ENCODE peak calls at places on chromosome 3, in six cellular contexts. M is AG10803, F is MM.1S, T is choroid plexus epithelial cell, U is upper lobe of right lung, A is neural crest cell. L is an unnamed sample.

GRCh38 chr3:118436863-118437262 is 597.8 kb downstream of the IGSF11 start:
- DNase-seq in M (no peak), F (no peak), T (no peak), U (no peak), A (no peak), L (no peak)

GRCh38 chr3:175851541-175851940 is 992.4 kb downstream of the NAALADL2 start:
- DNase-seq in M (no peak), F (no peak), T (no peak), U (no peak), A (no peak), L (no peak)

GRCh38 chr3:81581966-81582599 is 179.4 kb downstream of the GBE1 start:
- DNase-seq in M (peak), F (peak), T (peak), U (no peak), A (peak), L (peak)

GRCh38 chr3:15064835-15065549 is at the start of gene MRPS25:
- DNase-seq in M (peak), F (peak), T (peak), U (peak), A (peak), L (peak)

GRCh38 chr3:186640473-186640818 is 247 bp downstream of the FETUB start:
- DNase-seq in M (no peak), F (no peak), T (peak), U (no peak), A (peak), L (no peak)

GRCh38 chr3:154356009-154356408 is 31.7 kb upstream of the DHX36 start:
- DNase-seq in M (no peak), F (no peak), T (no peak), U (no peak), A (no peak), L (no peak)

GRCh38 chr3:87755852-87756251 is 303.0 kb downstream of the CGGBP1 start:
- DNase-seq in M (no peak), F (no peak), T (no peak), U (no peak), A (no peak), L (no peak)

GRCh38 chr3:147521646-147522045 is 112.5 kb downstream of the ZIC1 start:
- DNase-seq in M (peak), F (no peak), T (peak), U (no peak), A (no peak), L (no peak)

GRCh38 chr3:187230011-187230410 is 32.7 kb downstream of the RTP1 start:
- DNase-seq in M (peak), F (no peak), T (no peak), U (no peak), A (no peak), L (no peak)

GRCh38 chr3:100080573-100080972 is 33.7 kb downstream of the FILIP1L start:
- DNase-seq in M (no peak), F (no peak), T (no peak), U (no peak), A (no peak), L (no peak)

GRCh38 chr3:38151667-38152265 is 13.3 kb downstream of the MYD88 start:
- DNase-seq in M (no peak), F (no peak), T (no peak), U (no peak), A (no peak), L (no peak)

GRCh38 chr3:17412950-17413530 is 329.4 kb downstream of the TBC1D5 start:
- DNase-seq in M (peak), F (peak), T (peak), U (no peak), A (no peak), L (peak)

GRCh38 chr3:127646501-127647046 is 17.6 kb downstream of the PODXL2 start:
- DNase-seq in M (no peak), F (no peak), T (no peak), U (no peak), A (no peak), L (no peak)

GRCh38 chr3:113844622-113845222 is 6.1 kb downstream of the GRAMD1C start:
- DNase-seq in M (peak), F (peak), T (peak), U (no peak), A (no peak), L (peak)

GRCh38 chr3:29152379-29152778 is 128.5 kb upstream of the RBMS3 start:
- DNase-seq in M (no peak), F (no peak), T (peak), U (no peak), A (peak), L (no peak)

GRCh38 chr3:107392549-107393165 is 15.4 kb downstream of the CCDC54 start:
- DNase-seq in M (peak), F (no peak), T (peak), U (no peak), A (no peak), L (no peak)

GRCh38 chr3:74273555-74274402 is 340.7 kb downstream of the CNTN3 start:
- DNase-seq in M (no peak), F (no peak), T (no peak), U (no peak), A (no peak), L (no peak)

GRCh38 chr3:9769426-9770275 is at the start of gene CAMK1:
- DNase-seq in M (peak), F (peak), T (peak), U (peak), A (peak), L (peak)

GRCh38 chr3:61858054-61858453 is 296.7 kb downstream of the PTPRG start:
- DNase-seq in M (peak), F (no peak), T (peak), U (no peak), A (no peak), L (no peak)

GRCh38 chr3:178255315-178255714 is 280.9 kb upstream of the KCNMB2 start:
- DNase-seq in M (peak), F (no peak), T (peak), U (no peak), A (no peak), L (no peak)

GRCh38 chr3:197706658-197707057 is 30.0 kb downstream of the RUBCN start:
- DNase-seq in M (no peak), F (no peak), T (no peak), U (no peak), A (no peak), L (no peak)

GRCh38 chr3:70614111-70614510 is 301.7 kb upstream of the MDFIC2 start:
- DNase-seq in M (no peak), F (no peak), T (no peak), U (no peak), A (no peak), L (no peak)

GRCh38 chr3:168546707-168547106 is 451.0 kb upstream of the GOLIM4 start:
- DNase-seq in M (no peak), F (no peak), T (no peak), U (no peak), A (no peak), L (no peak)

GRCh38 chr3:34998905-34999304 is 640.4 kb upstream of the ARPP21 start:
- DNase-seq in M (no peak), F (no peak), T (peak), U (no peak), A (no peak), L (no peak)

DNA sequence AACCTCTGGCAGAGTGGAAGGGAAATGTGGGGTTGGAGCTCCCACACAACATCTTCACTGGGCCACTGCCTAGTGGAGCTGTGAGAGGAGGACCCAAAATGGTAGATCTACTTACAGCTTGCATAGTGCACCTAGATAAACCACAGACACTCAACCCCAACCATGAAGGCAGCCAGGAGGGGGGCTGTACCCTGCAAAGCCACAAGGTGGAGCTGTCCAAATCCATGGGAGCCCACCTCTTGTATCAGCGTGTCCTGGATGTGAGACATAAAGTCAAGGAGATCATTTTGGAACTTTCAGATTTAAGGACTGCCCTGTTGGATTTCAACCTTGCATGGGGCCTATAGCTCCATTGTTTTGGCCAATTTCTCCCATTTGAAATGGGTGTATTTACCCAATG is 20.9 kb downstream of the TP63 start:
- DNase-seq in M (peak), F (no peak), T (peak), U (no peak), A (peak), L (no peak)
- TF ChIP-seq CTCF in M (peak), F (peak), T (peak), U (no peak), A (peak), L (no peak)

GRCh38 chr3:42544492-42545283 is 37.1 kb downstream of the SEC22C start:
- DNase-seq in M (no peak), F (no peak), T (peak), U (peak), A (no peak), L (no peak)
- TF ChIP-seq CTCF in M (peak), F (no peak), T (peak), U (peak), A (no peak), L (no peak)

GRCh38 chr3:196552253-196552652 is 16.1 kb downstream of the WDR53 start:
- DNase-seq in M (no peak), F (no peak), T (no peak), U (no peak), A (no peak), L (no peak)

GRCh38 chr3:196544491-196544992 is 23.8 kb downstream of the WDR53 start:
- DNase-seq in M (no peak), F (no peak), T (no peak), U (no peak), A (no peak), L (no peak)

GRCh38 chr3:196547067-196547466 is 21.3 kb downstream of the WDR53 start:
- DNase-seq in M (no peak), F (no peak), T (no peak), U (no peak), A (no peak), L (no peak)

GRCh38 chr3:196541684-196542445 is 26.5 kb downstream of the WDR53 start:
- DNase-seq in M (no peak), F (no peak), T (no peak), U (no peak), A (no peak), L (no peak)

GRCh38 chr3:196546537-196546936 is 21.8 kb downstream of the WDR53 start:
- DNase-seq in M (no peak), F (no peak), T (no peak), U (no peak), A (no peak), L (no peak)
- TF ChIP-seq CTCF in M (no peak), F (no peak), T (no peak), U (no peak), A (no peak), L (no peak)

GRCh38 chr3:181549266-181549665 is 162.5 kb upstream of the SOX2 start:
- DNase-seq in M (no peak), F (no peak), T (no peak), U (no peak), A (no peak), L (no peak)
- TF ChIP-seq CTCF in M (no peak), F (no peak), T (no peak), U (no peak), A (no peak), L (no peak)

L was measured in GM20000.